ENCODE peak calls at places on chromosomes 5 and 9, in nine cellular contexts. X is IMR-90, S is adrenal gland, L is A549, E is body of pancreas, T is uterus, U is ovary, O is H54, H is H1. P is an unnamed sample.

GRCh38 chr5:112689510-112689909 is 48.2 kb upstream of the APC start:
- DNase-seq in S (peak), X (peak), H (no peak), E (no peak), T (no peak), L (no peak), U (no peak), O (no peak), P (peak)

GRCh38 chr9:133960568-133961129 is 31.5 kb downstream of the VAV2 start:
- DNase-seq in O (no peak), L (no peak), T (no peak), U (no peak), H (no peak), X (no peak), S (peak), E (peak), P (no peak)

GRCh38 chr5:18553269-18553668 is 919.0 kb downstream of the TAF11L14 start:
- DNase-seq in S (no peak), X (no peak), U (no peak), H (no peak), L (peak), T (no peak), E (no peak), O (peak), P (no peak)

GRCh38 chr5:79754865-79755555 is 65.4 kb downstream of the CMYA5 start:
- DNase-seq in L (no peak), S (no peak), H (no peak), X (no peak), E (no peak), U (no peak), O (no peak), T (no peak), P (no peak)

GRCh38 chr5:154486427-154486866 is 8.4 kb upstream of the HAND1 start:
- DNase-seq in X (no peak), S (no peak), E (no peak), L (no peak), O (no peak), U (no peak), T (no peak), H (no peak), P (no peak)

GRCh38 chr9:109310486-109310901 is 10.4 kb downstream of the EPB41L4B start:
- DNase-seq in H (no peak), O (no peak), L (no peak), S (no peak), E (no peak), T (no peak), X (peak), U (no peak), P (no peak)

GRCh38 chr9:133971121-133971951 is 20.8 kb downstream of the VAV2 start:
- DNase-seq in S (no peak), U (peak), H (no peak), T (no peak), O (no peak), X (no peak), E (peak), L (no peak), P (no peak)

GRCh38 chr5:89936576-89936975 is 473.0 kb downstream of the CETN3 start:
- DNase-seq in H (no peak), S (no peak), E (no peak), T (no peak), U (no peak), X (no peak), O (no peak), L (no peak), P (no peak)

GRCh38 chr5:38267372-38267771 is 9.0 kb downstream of the EGFLAM start:
- DNase-seq in T (no peak), E (no peak), O (no peak), H (no peak), U (no peak), L (no peak), X (no peak), S (no peak), P (no peak)

GRCh38 chr9:138043411-138044345 is 166.1 kb downstream of the CACNA1B start:
- DNase-seq in S (no peak), H (no peak), L (no peak), E (peak), X (no peak), O (no peak), T (no peak), U (no peak), P (no peak)

GRCh38 chr5:77282337-77283027 is 72.0 kb downstream of the PDE8B start:
- DNase-seq in T (peak), X (peak), L (no peak), H (no peak), E (peak), U (no peak), O (no peak), S (no peak), P (peak)

GRCh38 chr9:131678499-131679111 is 61.3 kb downstream of the RAPGEF1 start:
- DNase-seq in U (peak), L (peak), T (peak), O (peak), X (peak), S (peak), E (peak), H (no peak), P (peak)

GRCh38 chr9:696332-697090 is 145.0 kb upstream of the DMRT1 start:
- DNase-seq in E (peak), S (peak), U (peak), H (no peak), L (peak), X (peak), O (no peak), T (peak), P (no peak)

GRCh38 chr9:124219290-124219605 is 38.5 kb upstream of the NEK6 start:
- DNase-seq in X (no peak), T (no peak), L (no peak), O (no peak), U (no peak), E (no peak), H (no peak), S (no peak), P (no peak)

DNA sequence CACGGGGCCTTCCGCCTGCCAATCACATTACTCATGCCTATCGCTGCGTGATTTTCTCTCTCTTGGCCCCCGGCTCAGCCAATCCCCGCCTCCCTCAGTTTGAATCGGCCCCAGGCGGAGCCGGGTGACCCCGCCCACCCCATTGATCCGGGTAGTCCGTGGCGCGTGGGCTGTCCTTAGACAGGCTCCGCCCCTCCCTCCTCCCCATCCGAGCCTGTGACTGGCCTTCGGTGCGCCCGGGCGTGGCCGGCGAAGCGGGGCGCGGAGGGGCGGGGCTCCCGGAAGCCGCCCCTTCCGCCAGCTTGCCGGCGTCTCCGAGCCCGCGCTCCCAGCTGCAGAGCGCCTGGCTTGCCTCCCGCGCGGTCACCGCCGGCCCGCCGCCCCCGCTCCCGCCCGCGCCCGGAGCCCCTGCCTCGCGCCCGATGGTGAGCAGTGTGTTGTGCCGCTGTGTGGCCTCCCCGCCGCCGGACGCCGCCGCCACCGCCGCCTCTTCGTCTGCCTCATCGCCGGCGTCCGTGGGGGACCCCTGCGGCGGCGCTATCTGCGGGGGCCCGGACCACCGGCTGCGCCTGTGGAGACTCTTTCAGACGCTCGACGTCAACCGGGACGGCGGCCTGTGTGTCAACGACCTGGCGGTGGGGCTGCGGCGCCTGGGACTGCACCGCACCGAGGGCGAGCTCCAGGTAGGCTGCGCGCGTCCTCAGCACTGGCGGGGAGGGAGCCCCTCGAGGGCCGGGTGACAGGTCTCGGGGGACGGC is at the start of gene SLC25A25:
- DNase-seq in H (peak), U (peak), S (peak), O (peak), T (peak), L (peak), X (peak), E (peak), P (peak)
- TF ChIP-seq POLR2A in H (no peak), U (peak), S (peak), O (peak), T (peak), L (peak), X (peak), E (peak), P (peak)

GRCh38 chr5:179550511-179551342 is at the start of gene RUFY1:
- DNase-seq in O (peak), T (peak), X (peak), S (peak), U (peak), L (peak), H (no peak), E (peak), P (no peak)
- TF ChIP-seq POLR2A in O (peak), T (peak), X (peak), S (peak), U (peak), L (peak), H (peak), E (peak), P (peak)

GRCh38 chr5:32314658-32315057 is 1.9 kb upstream of the MTMR12 start:
- DNase-seq in T (no peak), L (no peak), O (no peak), S (no peak), H (no peak), U (no peak), X (no peak), E (peak), P (peak)

GRCh38 chr5:32312194-32312681 is 501 bp downstream of the MTMR12 start:
- DNase-seq in L (peak), T (peak), H (no peak), X (peak), U (peak), S (peak), O (peak), E (peak), P (no peak)

GRCh38 chr5:32311404-32312193 is 1.1 kb downstream of the MTMR12 start:
- DNase-seq in O (no peak), S (no peak), U (no peak), L (no peak), E (no peak), X (peak), H (no peak), T (no peak), P (no peak)

GRCh38 chr5:32315221-32316014 is 2.7 kb upstream of the MTMR12 start:
- DNase-seq in E (no peak), T (no peak), U (no peak), S (no peak), L (no peak), H (no peak), O (no peak), X (no peak), P (peak)

GRCh38 chr5:32312682-32313523 is at the start of gene MTMR12:
- DNase-seq in X (peak), H (peak), L (peak), U (peak), S (peak), T (peak), E (peak), O (peak), P (peak)
- TF ChIP-seq POLR2A in X (peak), H (peak), L (peak), U (peak), S (peak), T (peak), E (peak), O (peak), P (peak)

DNA sequence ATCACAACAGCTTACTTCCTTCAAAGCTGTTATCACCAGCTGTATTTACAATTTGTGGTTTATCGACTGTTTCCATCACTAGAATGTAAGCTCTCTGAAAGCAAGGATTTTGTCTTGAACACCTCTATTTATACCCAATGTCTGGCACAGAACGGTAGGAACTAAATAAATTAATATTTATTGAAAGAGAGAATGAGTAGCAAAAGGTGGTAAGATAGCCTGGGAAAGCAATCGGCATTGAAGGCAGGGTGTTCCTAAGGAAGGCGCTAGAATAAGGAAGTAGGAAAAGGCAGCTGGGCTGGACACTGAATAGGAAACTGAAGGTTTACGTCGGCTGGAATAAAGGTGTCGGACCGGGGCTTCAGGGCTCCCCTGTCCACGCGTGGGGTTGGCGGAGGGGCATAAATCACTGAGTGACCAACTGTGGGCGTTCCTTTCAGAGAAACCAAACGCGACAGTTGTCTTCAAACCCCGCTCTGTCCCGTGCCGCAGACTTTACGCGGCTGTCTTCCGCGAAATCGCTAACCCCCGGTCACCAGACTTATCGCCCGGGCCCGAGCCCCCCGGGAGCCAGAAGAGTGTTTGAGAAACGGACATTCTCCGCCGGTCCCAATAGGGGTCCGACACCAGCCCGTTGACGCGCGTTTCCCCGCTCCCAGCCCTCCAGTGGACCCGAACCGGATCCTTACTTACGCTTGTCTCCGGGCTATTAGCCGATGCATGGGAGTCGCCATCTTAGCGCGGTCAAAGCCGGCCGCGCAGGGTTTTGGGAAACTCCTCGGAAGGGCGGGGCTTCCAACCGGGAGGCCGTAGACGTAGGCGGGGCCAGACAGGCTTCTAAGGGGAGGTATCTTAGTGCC is at the start of gene ZCCHC10:
- DNase-seq in L (peak), E (peak), S (peak), H (peak), U (peak), O (peak), T (peak), X (peak), P (peak)
- TF ChIP-seq POLR2A in L (peak), E (peak), S (peak), H (peak), U (peak), O (peak), T (peak), X (peak), P (peak)

DNA sequence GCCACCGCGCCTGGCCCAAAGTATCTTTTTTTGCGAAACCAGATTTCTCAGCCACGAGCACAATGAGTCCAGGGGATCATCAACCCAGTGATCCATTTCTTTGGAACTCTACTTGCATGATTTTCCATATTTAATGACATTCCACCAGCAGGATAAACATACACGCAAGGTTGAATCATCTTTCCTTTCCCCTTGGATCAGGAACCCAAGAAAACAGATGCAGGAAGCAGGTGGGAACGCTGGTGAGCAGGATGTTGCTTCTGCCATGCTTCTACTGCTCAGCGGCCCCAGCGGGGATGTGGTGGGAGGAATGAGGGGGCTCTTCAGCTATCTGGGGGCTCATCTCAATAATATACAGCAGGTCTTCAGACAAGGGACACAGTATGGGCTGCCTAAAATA is 118.2 kb downstream of the SEC61B start:
- DNase-seq in H (no peak), L (no peak), O (no peak), X (peak), T (no peak), E (no peak), U (no peak), S (no peak), P (peak)
- TF ChIP-seq POLR2A in H (no peak), L (no peak), O (no peak), X (no peak), T (no peak), E (no peak), U (no peak), S (no peak), P (no peak)

GRCh38 chr9:100598641-100599145 is 20.8 kb downstream of the CAVIN4 start:
- DNase-seq in H (peak), L (peak), U (peak), O (peak), T (peak), X (peak), S (peak), E (peak), P (no peak)
- TF ChIP-seq POLR2A in H (peak), L (peak), U (no peak), O (peak), T (no peak), X (no peak), S (no peak), E (peak), P (no peak)

DNA sequence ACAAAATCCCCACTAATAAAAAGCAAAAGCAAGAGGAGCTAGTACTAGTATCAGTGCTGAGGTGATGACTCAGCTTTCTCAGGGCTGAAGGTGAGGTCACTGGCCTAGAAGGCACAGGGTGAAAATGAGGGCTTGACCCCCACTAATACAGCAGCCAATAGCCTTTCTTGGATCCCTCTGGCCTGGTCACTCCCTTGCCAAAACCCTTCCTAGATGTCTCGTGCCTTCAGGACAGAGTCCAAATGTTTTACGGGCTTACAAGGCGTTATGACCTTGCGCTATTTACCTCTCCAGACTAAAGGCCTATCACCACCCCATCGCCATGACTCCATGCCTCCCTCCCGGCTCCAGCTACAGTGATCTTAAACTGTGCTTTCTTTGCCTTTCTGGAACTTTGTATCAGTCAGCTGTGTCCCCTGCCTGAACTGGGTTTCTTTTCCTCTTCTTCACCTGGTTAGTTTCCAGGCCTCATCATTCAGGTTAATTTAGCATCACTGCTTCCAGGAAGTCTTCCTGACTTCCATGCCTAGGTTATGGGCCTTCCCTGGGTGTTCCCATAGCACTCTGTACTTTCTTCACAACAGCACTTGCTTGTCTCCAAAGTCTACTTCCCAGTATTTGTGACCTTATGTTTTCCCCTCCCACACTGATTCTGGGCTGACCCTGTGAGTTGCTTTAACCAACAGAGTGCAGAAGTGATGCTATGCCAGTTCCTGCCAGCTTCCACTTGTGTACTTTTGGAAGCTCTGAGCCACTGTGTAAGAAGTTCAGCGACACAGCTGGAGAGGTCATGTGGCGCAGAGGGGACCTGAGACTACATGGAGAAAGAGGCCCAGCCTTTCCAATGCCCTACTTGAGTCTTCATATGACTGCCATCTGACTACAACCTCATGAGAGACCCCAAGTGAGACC is 4.2 kb upstream of the DELE1 start:
- DNase-seq in U (no peak), T (no peak), L (no peak), O (no peak), E (no peak), S (peak), X (no peak), H (no peak), P (no peak)
- TF ChIP-seq POLR2A in U (no peak), T (no peak), L (no peak), O (no peak), E (no peak), S (peak), X (no peak), H (no peak), P (no peak)

GRCh38 chr9:86891886-86892437 is 55.3 kb downstream of the GAS1 start:
- DNase-seq in H (no peak), S (no peak), X (no peak), U (no peak), T (no peak), O (no peak), L (no peak), E (no peak), P (peak)

GRCh38 chr9:86892576-86892975 is 54.7 kb downstream of the GAS1 start:
- DNase-seq in L (no peak), H (no peak), S (no peak), E (no peak), X (peak), T (no peak), U (no peak), O (no peak), P (peak)

GRCh38 chr9:86891091-86891490 is 56.2 kb downstream of the GAS1 start:
- DNase-seq in E (no peak), X (no peak), U (no peak), H (no peak), O (no peak), S (no peak), T (no peak), L (no peak), P (no peak)

GRCh38 chr9:86893811-86894490 is 53.4 kb downstream of the GAS1 start:
- DNase-seq in O (no peak), S (no peak), E (peak), X (no peak), H (no peak), L (no peak), T (no peak), U (no peak), P (peak)
- TF ChIP-seq POLR2A in O (no peak), S (no peak), E (no peak), X (no peak), H (no peak), L (no peak), T (no peak), U (no peak), P (no peak)

GRCh38 chr9:89377411-89377810 is 59.1 kb downstream of the SECISBP2 start:
- DNase-seq in H (no peak), L (no peak), T (no peak), O (no peak), X (no peak), S (no peak), U (no peak), E (no peak), P (no peak)
- TF ChIP-seq POLR2A in H (no peak), L (no peak), T (no peak), O (no peak), X (no peak), S (no peak), U (no peak), E (no peak), P (no peak)

DNA sequence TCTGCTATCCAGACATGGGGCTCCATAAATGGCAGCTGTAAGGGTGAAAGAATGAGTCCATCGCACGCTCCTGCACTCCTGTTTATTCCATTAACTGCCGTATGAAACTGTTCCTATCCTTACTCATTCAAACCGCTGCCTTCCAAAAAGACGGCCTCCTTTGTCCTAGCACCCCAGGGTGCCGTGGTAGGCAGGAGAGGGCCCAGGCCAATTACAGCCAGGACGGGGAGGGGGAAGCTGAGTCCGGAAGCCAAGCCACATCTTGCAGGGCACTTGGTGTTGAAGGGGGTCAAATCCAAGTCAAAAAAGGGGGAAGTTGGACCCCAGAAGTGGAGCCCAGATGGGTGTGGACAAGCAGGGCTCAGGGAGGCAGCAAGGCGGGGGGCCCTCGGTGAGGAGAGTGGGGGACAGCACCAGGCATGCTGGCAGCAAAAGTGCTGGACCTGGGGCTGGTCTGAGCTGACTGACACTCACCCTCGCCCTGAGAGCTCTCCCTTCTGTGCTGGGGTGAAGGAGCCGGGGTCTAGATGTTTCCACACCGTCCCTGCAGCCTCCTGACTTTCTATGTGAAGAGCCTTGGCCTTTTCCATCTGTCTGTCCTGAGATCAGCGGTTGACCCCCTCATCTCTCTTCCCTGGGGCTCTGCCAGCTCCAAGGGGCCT is 63.3 kb downstream of the COL23A1 start:
- DNase-seq in U (no peak), O (peak), E (no peak), X (no peak), L (no peak), H (no peak), S (no peak), T (no peak), P (no peak)
- TF ChIP-seq POLR2A in U (no peak), O (no peak), E (no peak), X (no peak), L (no peak), H (no peak), S (no peak), T (no peak), P (no peak)